ENCODE peak calls at places on chromosome X, in ten cellular contexts. T, M, P, F, E, I, W, G, U and K are unnamed samples.
A peak's percentile ranks its signal among the peaks of the same experiment; 100 is the strongest.

GRCh38 chrX:124406294-124407013 is 60.1 kb downstream of the SH2D1A start:
- DNase-seq in T (peak; percentile 72), M (peak; percentile 74), P (no peak), F (peak; percentile 49), E (peak; percentile 33), I (peak; percentile 50), W (peak; percentile 87), G (peak; percentile 81), U (no peak), K (peak; percentile 80)

GRCh38 chrX:20309796-20310195 is 43.1 kb upstream of the RPS6KA3 start:
- DNase-seq in T (no peak), M (no peak), P (no peak), F (peak; percentile 5), E (no peak), I (no peak), W (no peak), G (no peak), U (no peak), K (no peak)

GRCh38 chrX:68504237-68504636 is 5.4 kb downstream of the YIPF6 start:
- DNase-seq in T (no peak), M (peak; percentile 38), P (no peak), F (no peak), E (no peak), I (no peak), W (peak; percentile 58), G (peak; percentile 68), U (no peak), K (peak; percentile 85)

GRCh38 chrX:31126205-31126604 is 54.4 kb upstream of the FTHL17 start:
- DNase-seq in T (no peak), M (peak; percentile 18), P (no peak), F (peak; percentile 13), E (no peak), I (no peak), W (no peak), G (no peak), U (no peak), K (no peak)

GRCh38 chrX:140480765-140481164 is 24.1 kb downstream of the SOX3 start:
- DNase-seq in T (no peak), M (no peak), P (no peak), F (peak; percentile 91), E (no peak), I (no peak), W (no peak), G (no peak), U (no peak), K (no peak)

GRCh38 chrX:15815779-15816452 is 25.6 kb downstream of the ZRSR2 start:
- DNase-seq in T (peak; percentile 8), M (peak; percentile 28), P (no peak), F (no peak), E (no peak), I (no peak), W (no peak), G (no peak), U (no peak), K (peak; percentile 45)

GRCh38 chrX:67563469-67564448 is 19.9 kb downstream of the AR start:
- DNase-seq in T (no peak), M (peak; percentile 74), P (no peak), F (no peak), E (peak; percentile 58), I (no peak), W (no peak), G (no peak), U (no peak), K (no peak)

GRCh38 chrX:47191331-47191730 is 2.3 kb upstream of the UBA1 start:
- DNase-seq in T (peak; percentile 17), M (no peak), P (no peak), F (no peak), E (no peak), I (no peak), W (peak; percentile 45), G (peak; percentile 66), U (no peak), K (peak; percentile 73)

GRCh38 chrX:100479329-100479728 is 69.3 kb upstream of the PCDH19 start:
- DNase-seq in T (no peak), M (no peak), P (no peak), F (no peak), E (no peak), I (no peak), W (no peak), G (no peak), U (no peak), K (no peak)

GRCh38 chrX:151746502-151746901 is 12.0 kb downstream of the CNGA2 start:
- DNase-seq in T (no peak), M (no peak), P (no peak), F (no peak), E (no peak), I (no peak), W (no peak), G (no peak), U (no peak), K (no peak)

GRCh38 chrX:15567886-15568616 is 32.7 kb downstream of the ACE2 start:
- DNase-seq in T (no peak), M (peak; percentile 51), P (no peak), F (no peak), E (no peak), I (no peak), W (no peak), G (peak; percentile 18), U (no peak), K (no peak)

GRCh38 chrX:140092121-140092520 is 126.8 kb upstream of the CXorf66 start:
- DNase-seq in T (no peak), M (no peak), P (no peak), F (no peak), E (no peak), I (peak; percentile 10), W (no peak), G (no peak), U (no peak), K (no peak)

GRCh38 chrX:28590394-28590793 is 3.1 kb downstream of the IL1RAPL1 start:
- DNase-seq in T (no peak), M (peak; percentile 22), P (no peak), F (no peak), E (no peak), I (no peak), W (no peak), G (no peak), U (no peak), K (no peak)
- TF ChIP-seq CTCF in T (peak; percentile 15), M (peak; percentile 17), P (no peak), F (peak; percentile 35), E (peak; percentile 28), I (peak; percentile 13), W (no peak), G (no peak), U (peak; percentile 45), K (no peak)

DNA sequence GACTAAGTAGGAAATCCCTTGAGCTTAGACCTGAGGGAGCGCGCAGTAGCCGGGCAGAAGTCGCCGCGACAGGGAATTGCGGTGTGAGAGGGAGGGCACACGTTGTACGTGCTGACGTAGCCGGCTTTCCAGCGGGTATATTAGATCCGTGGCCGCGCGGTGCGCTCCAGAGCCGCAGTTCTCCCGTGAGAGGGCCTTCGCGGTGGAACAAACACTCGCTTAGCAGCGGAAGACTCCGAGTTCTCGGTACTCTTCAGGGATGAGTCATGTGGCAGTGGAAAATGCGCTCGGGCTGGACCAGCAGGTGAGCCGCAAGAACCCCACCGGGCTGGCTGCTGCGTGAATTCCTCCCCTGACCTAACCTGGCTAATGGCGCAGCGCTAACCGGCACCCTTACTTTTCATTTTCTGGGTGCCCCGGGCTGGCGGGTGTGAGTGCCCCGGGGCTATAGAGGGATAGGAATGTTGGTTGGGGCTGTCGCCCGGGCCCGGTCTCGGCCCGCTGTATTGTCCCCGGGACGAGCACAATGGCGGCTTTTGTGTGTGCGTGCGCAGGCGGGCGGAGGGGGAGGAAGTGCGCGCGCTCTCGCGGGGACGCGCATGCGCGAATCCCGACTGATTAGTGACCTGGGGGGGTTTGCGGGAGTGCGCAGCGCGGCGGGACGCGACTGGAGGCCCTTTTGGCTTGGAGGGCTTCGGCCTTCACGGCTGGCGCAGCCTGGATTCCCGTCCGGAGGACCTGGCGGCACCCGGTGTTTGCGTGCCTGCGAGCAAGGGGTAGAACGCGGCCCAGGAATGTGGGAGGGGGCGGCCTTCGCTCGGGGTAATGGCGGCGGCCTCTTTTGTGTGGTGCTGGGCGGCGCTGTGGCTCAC is at the start of gene DDX3X:
- DNase-seq in T (peak; percentile 69), M (peak; percentile 87), P (peak; percentile 97), F (peak; percentile 80), E (peak; percentile 33), I (peak; percentile 59), W (peak; percentile 71), G (peak; percentile 91), U (peak; percentile 84), K (peak; percentile 85)
- TF ChIP-seq CTCF in T (peak; percentile 13), M (no peak), P (peak; percentile 74), F (peak; percentile 22), E (no peak), I (no peak), W (no peak), G (no peak), U (peak; percentile 20), K (no peak)

GRCh38 chrX:133215747-133216146 is 2.4 kb downstream of the TFDP3 start:
- DNase-seq in T (peak; percentile 20), M (peak; percentile 8), P (no peak), F (no peak), E (no peak), I (no peak), W (peak; percentile 3), G (peak; percentile 19), U (no peak), K (peak; percentile 4)
- TF ChIP-seq CTCF in T (peak; percentile 62), M (peak; percentile 17), P (no peak), F (peak; percentile 35), E (peak; percentile 60), I (peak; percentile 56), W (no peak), G (peak; percentile 63), U (peak; percentile 35), K (no peak)

GRCh38 chrX:72295745-72296144 is 10.0 kb downstream of the CITED1 start:
- DNase-seq in T (no peak), M (no peak), P (no peak), F (no peak), E (no peak), I (no peak), W (no peak), G (no peak), U (no peak), K (no peak)

GRCh38 chrX:72299891-72300630 is 5.7 kb downstream of the CITED1 start:
- DNase-seq in T (no peak), M (no peak), P (no peak), F (no peak), E (no peak), I (no peak), W (no peak), G (no peak), U (no peak), K (no peak)

GRCh38 chrX:72297953-72298730 is 7.6 kb downstream of the CITED1 start:
- DNase-seq in T (no peak), M (peak; percentile 43), P (no peak), F (no peak), E (no peak), I (no peak), W (no peak), G (peak; percentile 27), U (no peak), K (peak; percentile 14)

GRCh38 chrX:72296991-72297390 is 8.7 kb downstream of the CITED1 start:
- DNase-seq in T (no peak), M (no peak), P (no peak), F (no peak), E (no peak), I (no peak), W (no peak), G (no peak), U (no peak), K (no peak)

DNA sequence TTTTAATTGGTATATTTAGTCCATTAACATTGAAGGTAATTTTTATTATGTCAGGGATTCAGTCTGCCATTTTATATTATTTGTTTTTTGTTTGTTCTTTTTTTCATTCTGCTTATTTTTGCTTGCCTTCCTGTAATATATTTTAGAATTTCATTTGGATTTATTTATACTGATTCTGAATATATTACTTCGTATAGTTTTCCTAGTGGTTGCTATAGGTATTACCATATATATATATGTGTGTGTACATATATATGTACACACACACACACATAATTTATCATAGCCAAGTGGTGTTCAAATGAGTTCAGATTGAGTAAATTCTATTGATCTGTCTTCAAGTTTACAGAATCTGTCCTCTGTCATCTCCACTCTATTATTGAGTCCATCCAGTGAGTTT is 11.2 kb downstream of the CITED1 start:
- DNase-seq in T (no peak), M (no peak), P (no peak), F (no peak), E (no peak), I (no peak), W (no peak), G (no peak), U (no peak), K (no peak)
- TF ChIP-seq CTCF in T (peak; percentile 54), M (no peak), P (no peak), F (no peak), E (no peak), I (peak; percentile 42), W (no peak), G (no peak), U (no peak), K (no peak)